ENCODE peak calls at places on chromosomes 5 and 9, in seven cellular contexts. One of them, this sample, is unnamed.

GRCh38 chr9:96514108-96514824 is 64.3 kb downstream of the HABP4 start:
- DNase-seq in SK-N-SH: no peak
- DNase-seq in H1: no peak
- DNase-seq in GM12878: no peak
- DNase-seq in HepG2: no peak
- DNase-seq in K562: no peak
- DNase-seq in HCT116: no peak
- DNase-seq in this sample: no peak

GRCh38 chr5:133819977-133820471 is 148.4 kb downstream of the C5orf15 start:
- DNase-seq in SK-N-SH: no peak
- DNase-seq in HepG2: no peak
- DNase-seq in GM12878: no peak
- DNase-seq in H1: no peak
- DNase-seq in K562: no peak
- DNase-seq in HCT116: no peak
- DNase-seq in this sample: no peak

GRCh38 chr9:130539473-130540223 is 39.7 kb upstream of the FUBP3 start:
- DNase-seq in HCT116: peak
- DNase-seq in HepG2: no peak
- DNase-seq in GM12878: no peak
- DNase-seq in H1: no peak
- DNase-seq in K562: no peak
- DNase-seq in SK-N-SH: no peak
- DNase-seq in this sample: no peak

GRCh38 chr5:171549259-171549658 is 129.8 kb downstream of the FGF18 start:
- DNase-seq in H1: no peak
- DNase-seq in HepG2: no peak
- DNase-seq in K562: no peak
- DNase-seq in SK-N-SH: no peak
- DNase-seq in GM12878: no peak
- DNase-seq in HCT116: no peak
- DNase-seq in this sample: no peak

GRCh38 chr5:134113572-134113907 is 941 bp upstream of the TCF7 start:
- DNase-seq in GM12878: no peak
- DNase-seq in HepG2: no peak
- DNase-seq in SK-N-SH: no peak
- DNase-seq in H1: no peak
- DNase-seq in HCT116: no peak
- DNase-seq in K562: no peak
- DNase-seq in this sample: no peak

GRCh38 chr5:136674178-136674577 is 308.8 kb upstream of the TRPC7 start:
- DNase-seq in K562: no peak
- DNase-seq in H1: no peak
- DNase-seq in HepG2: no peak
- DNase-seq in SK-N-SH: no peak
- DNase-seq in GM12878: no peak
- DNase-seq in HCT116: no peak
- DNase-seq in this sample: no peak

GRCh38 chr5:75234251-75234650 is 2.4 kb downstream of the ANKRD31 start:
- DNase-seq in H1: no peak
- DNase-seq in SK-N-SH: no peak
- DNase-seq in HCT116: no peak
- DNase-seq in HepG2: no peak
- DNase-seq in K562: no peak
- DNase-seq in GM12878: no peak
- DNase-seq in this sample: no peak

GRCh38 chr5:76602094-76602726 is 21.0 kb downstream of the F2RL2 start:
- DNase-seq in HCT116: no peak
- DNase-seq in GM12878: no peak
- DNase-seq in HepG2: no peak
- DNase-seq in SK-N-SH: no peak
- DNase-seq in K562: no peak
- DNase-seq in H1: no peak
- DNase-seq in this sample: no peak

GRCh38 chr5:113063927-113064326 is 87.3 kb downstream of the DCP2 start:
- DNase-seq in SK-N-SH: no peak
- DNase-seq in H1: no peak
- DNase-seq in HepG2: no peak
- DNase-seq in GM12878: no peak
- DNase-seq in HCT116: no peak
- DNase-seq in K562: no peak
- DNase-seq in this sample: no peak

GRCh38 chr5:126383246-126383645 is 40.0 kb upstream of the GRAMD2B start:
- DNase-seq in HCT116: no peak
- DNase-seq in SK-N-SH: no peak
- DNase-seq in K562: no peak
- DNase-seq in GM12878: no peak
- DNase-seq in H1: no peak
- DNase-seq in HepG2: no peak
- DNase-seq in this sample: no peak

GRCh38 chr9:129162497-129162896 is 15.6 kb downstream of the IER5L start:
- DNase-seq in HepG2: no peak
- DNase-seq in HCT116: no peak
- DNase-seq in K562: no peak
- DNase-seq in GM12878: no peak
- DNase-seq in SK-N-SH: peak
- DNase-seq in H1: no peak
- DNase-seq in this sample: no peak

GRCh38 chr9:109817146-109817845 is 37.3 kb downstream of the PALM2AKAP2 start:
- DNase-seq in HCT116: no peak
- DNase-seq in SK-N-SH: no peak
- DNase-seq in GM12878: no peak
- DNase-seq in HepG2: no peak
- DNase-seq in K562: no peak
- DNase-seq in H1: peak
- DNase-seq in this sample: no peak

GRCh38 chr5:35853652-35854051 is 3.0 kb upstream of the IL7R start:
- DNase-seq in HCT116: no peak
- DNase-seq in SK-N-SH: no peak
- DNase-seq in GM12878: no peak
- DNase-seq in K562: no peak
- DNase-seq in H1: no peak
- DNase-seq in HepG2: no peak
- DNase-seq in this sample: no peak

GRCh38 chr9:122777052-122777451 is 11.7 kb upstream of the OR5C1 start:
- DNase-seq in HepG2: no peak
- DNase-seq in K562: no peak
- DNase-seq in SK-N-SH: no peak
- DNase-seq in H1: no peak
- DNase-seq in GM12878: no peak
- DNase-seq in HCT116: no peak
- DNase-seq in this sample: no peak

GRCh38 chr5:98657559-98657958 is 115.9 kb upstream of the RGMB start:
- DNase-seq in GM12878: no peak
- DNase-seq in SK-N-SH: no peak
- DNase-seq in HepG2: no peak
- DNase-seq in HCT116: no peak
- DNase-seq in H1: no peak
- DNase-seq in K562: no peak
- DNase-seq in this sample: no peak

GRCh38 chr9:111992523-111992922 is 95.9 kb downstream of the UGCG start:
- DNase-seq in K562: no peak
- DNase-seq in GM12878: peak
- DNase-seq in HCT116: peak
- DNase-seq in H1: no peak
- DNase-seq in HepG2: no peak
- DNase-seq in SK-N-SH: no peak
- DNase-seq in this sample: no peak

GRCh38 chr9:81613002-81613750 is 76.2 kb downstream of the TLE1 start:
- DNase-seq in K562: no peak
- DNase-seq in HepG2: no peak
- DNase-seq in HCT116: no peak
- DNase-seq in H1: no peak
- DNase-seq in SK-N-SH: peak
- DNase-seq in GM12878: no peak
- DNase-seq in this sample: no peak

GRCh38 chr5:171673328-171673727 is 112.3 kb upstream of the SMIM23 start:
- DNase-seq in HCT116: no peak
- DNase-seq in H1: peak
- DNase-seq in HepG2: no peak
- DNase-seq in SK-N-SH: peak
- DNase-seq in GM12878: no peak
- DNase-seq in K562: no peak
- DNase-seq in this sample: no peak

GRCh38 chr5:14444988-14445387 is 136.6 kb upstream of the OTULINL start:
- DNase-seq in HepG2: no peak
- DNase-seq in GM12878: no peak
- DNase-seq in SK-N-SH: no peak
- DNase-seq in K562: no peak
- DNase-seq in HCT116: no peak
- DNase-seq in H1: no peak
- DNase-seq in this sample: no peak

GRCh38 chr5:14449052-14449661 is 132.4 kb upstream of the OTULINL start:
- DNase-seq in K562: no peak
- DNase-seq in HCT116: no peak
- DNase-seq in HepG2: no peak
- DNase-seq in GM12878: no peak
- DNase-seq in SK-N-SH: peak
- DNase-seq in H1: no peak
- DNase-seq in this sample: no peak

GRCh38 chr5:14445581-14446290 is 135.9 kb upstream of the OTULINL start:
- DNase-seq in H1: no peak
- DNase-seq in GM12878: no peak
- DNase-seq in HCT116: no peak
- DNase-seq in HepG2: no peak
- DNase-seq in K562: no peak
- DNase-seq in SK-N-SH: peak
- DNase-seq in this sample: peak

GRCh38 chr5:14450055-14450524 is 131.5 kb upstream of the OTULINL start:
- DNase-seq in SK-N-SH: no peak
- DNase-seq in H1: no peak
- DNase-seq in K562: no peak
- DNase-seq in HCT116: no peak
- DNase-seq in HepG2: no peak
- DNase-seq in GM12878: no peak
- DNase-seq in this sample: no peak

GRCh38 chr5:14447958-14448881 is 133.4 kb upstream of the OTULINL start:
- DNase-seq in H1: no peak
- DNase-seq in SK-N-SH: peak
- DNase-seq in HCT116: no peak
- DNase-seq in K562: no peak
- DNase-seq in HepG2: no peak
- DNase-seq in GM12878: peak
- DNase-seq in this sample: no peak
- H3K4me3 ChIP-seq in H1: no peak
- H3K4me3 ChIP-seq in SK-N-SH: peak
- H3K4me3 ChIP-seq in HCT116: no peak
- H3K4me3 ChIP-seq in K562: no peak
- H3K4me3 ChIP-seq in HepG2: no peak
- H3K4me3 ChIP-seq in GM12878: peak
- H3K4me3 ChIP-seq in this sample: no peak

GRCh38 chr9:120757268-120757900 is 35.8 kb downstream of the FBXW2 start:
- DNase-seq in HCT116: no peak
- DNase-seq in SK-N-SH: no peak
- DNase-seq in K562: no peak
- DNase-seq in GM12878: no peak
- DNase-seq in HepG2: no peak
- DNase-seq in H1: no peak
- DNase-seq in this sample: no peak

GRCh38 chr9:120755827-120756434 is 37.3 kb downstream of the FBXW2 start:
- DNase-seq in SK-N-SH: peak
- DNase-seq in HCT116: peak
- DNase-seq in HepG2: peak
- DNase-seq in H1: peak
- DNase-seq in GM12878: peak
- DNase-seq in K562: peak
- DNase-seq in this sample: peak

GRCh38 chr9:120750421-120750820 is 36.2 kb upstream of the MEGF9 start:
- DNase-seq in K562: no peak
- DNase-seq in H1: no peak
- DNase-seq in HCT116: no peak
- DNase-seq in HepG2: no peak
- DNase-seq in SK-N-SH: no peak
- DNase-seq in GM12878: no peak
- DNase-seq in this sample: no peak

GRCh38 chr9:120758544-120758943 is 34.7 kb downstream of the FBXW2 start:
- DNase-seq in SK-N-SH: no peak
- DNase-seq in H1: no peak
- DNase-seq in K562: no peak
- DNase-seq in GM12878: no peak
- DNase-seq in HepG2: no peak
- DNase-seq in HCT116: no peak
- DNase-seq in this sample: no peak

DNA sequence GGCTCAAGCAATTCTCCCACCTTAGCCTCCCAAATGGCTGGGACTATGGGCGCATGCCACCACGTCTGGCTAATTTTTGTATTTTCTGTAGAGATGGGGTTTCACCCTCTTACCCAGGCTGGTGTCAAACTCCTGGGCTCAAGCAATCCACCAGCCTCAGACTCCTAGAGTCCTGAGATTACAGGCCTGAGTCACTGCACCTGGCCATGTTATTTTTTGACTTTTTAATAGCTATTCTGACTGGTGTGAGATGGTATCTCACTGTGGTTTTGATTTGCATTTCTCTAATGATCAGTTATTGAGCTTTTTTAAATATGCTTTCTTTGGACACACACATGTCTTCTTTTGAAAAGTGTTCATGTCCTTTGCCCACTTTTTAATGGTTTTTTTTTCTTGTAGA is 38.2 kb downstream of the FBXW2 start:
- DNase-seq in SK-N-SH: no peak
- DNase-seq in HCT116: no peak
- DNase-seq in H1: no peak
- DNase-seq in HepG2: no peak
- DNase-seq in GM12878: no peak
- DNase-seq in K562: no peak
- DNase-seq in this sample: no peak
- TF ChIP-seq YY1 in SK-N-SH: no peak
- TF ChIP-seq YY1 in HCT116: no peak
- TF ChIP-seq YY1 in H1: no peak
- TF ChIP-seq YY1 in HepG2: no peak
- TF ChIP-seq YY1 in GM12878: no peak
- TF ChIP-seq YY1 in K562: no peak
- TF ChIP-seq YY1 in this sample: no peak

DNA sequence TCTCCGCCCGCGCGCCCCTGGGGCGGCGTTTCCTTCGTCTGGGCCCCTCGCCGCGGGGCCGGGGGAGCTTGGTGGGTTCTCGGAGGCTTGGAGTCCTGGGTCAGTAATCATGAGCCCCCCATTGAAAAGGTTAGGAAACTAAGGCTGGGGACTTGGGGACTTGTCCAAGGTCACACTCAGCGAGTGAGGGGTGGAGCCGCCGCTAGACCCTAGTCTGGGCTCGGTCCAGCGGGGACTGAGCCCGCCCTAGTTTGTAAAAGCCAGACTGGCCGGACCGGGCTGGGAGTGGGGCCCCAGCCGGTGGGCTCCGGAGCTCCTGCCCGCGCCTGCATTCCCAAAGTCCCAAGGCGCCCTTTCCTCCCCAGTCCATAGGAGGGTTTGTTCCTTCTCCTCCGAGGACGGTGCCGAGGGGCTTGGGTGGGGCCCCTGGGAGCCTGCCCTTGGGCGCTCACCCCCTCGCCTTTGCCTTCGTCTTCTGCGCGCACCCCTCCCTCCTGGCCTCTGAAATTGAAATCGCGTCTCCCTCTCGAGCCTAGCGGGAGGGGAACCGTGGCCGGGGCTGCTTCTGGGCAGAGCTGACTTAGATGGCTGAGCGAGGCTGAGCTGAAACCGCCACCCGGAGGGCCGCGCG is 995 bp downstream of the OLFM1 start:
- DNase-seq in HCT116: no peak
- DNase-seq in HepG2: no peak
- DNase-seq in K562: no peak
- DNase-seq in SK-N-SH: peak
- DNase-seq in H1: peak
- DNase-seq in GM12878: no peak
- DNase-seq in this sample: no peak
- H3K4me3 ChIP-seq in HCT116: no peak
- H3K4me3 ChIP-seq in HepG2: no peak
- H3K4me3 ChIP-seq in K562: no peak
- H3K4me3 ChIP-seq in SK-N-SH: peak
- H3K4me3 ChIP-seq in H1: peak
- H3K4me3 ChIP-seq in GM12878: no peak
- H3K4me3 ChIP-seq in this sample: peak

GRCh38 chr9:114691046-114691955 is 9.3 kb upstream of the TEX48 start:
- DNase-seq in H1: no peak
- DNase-seq in HepG2: no peak
- DNase-seq in HCT116: peak
- DNase-seq in SK-N-SH: no peak
- DNase-seq in GM12878: peak
- DNase-seq in K562: no peak
- DNase-seq in this sample: no peak
- TF ChIP-seq YY1 in H1: no peak
- TF ChIP-seq YY1 in HepG2: no peak
- TF ChIP-seq YY1 in HCT116: no peak
- TF ChIP-seq YY1 in SK-N-SH: peak
- TF ChIP-seq YY1 in GM12878: no peak
- TF ChIP-seq YY1 in K562: no peak
- TF ChIP-seq YY1 in this sample: no peak